ENCODE peak calls at places on chromosomes 12 and 14, in five cellular contexts. K, W, P, L and E are unnamed samples.

GRCh38 chr12:70598467-70599194 is 38.6 kb downstream of the PTPRB start:
- DNase-seq in K (no peak), W (no peak), P (no peak), L (no peak), E (no peak)

GRCh38 chr12:107610030-107610859 is 75.4 kb upstream of the PWP1 start:
- DNase-seq in K (no peak), W (no peak), P (peak), L (peak), E (no peak)

GRCh38 chr12:27467641-27468040 is 21.1 kb downstream of the SMCO2 start:
- DNase-seq in K (no peak), W (no peak), P (no peak), L (no peak), E (no peak)

GRCh38 chr12:116472193-116472592 is 87.0 kb upstream of the MAP1LC3B2 start:
- DNase-seq in K (no peak), W (no peak), P (no peak), L (no peak), E (no peak)

GRCh38 chr12:93145086-93145485 is 216.0 kb upstream of the EEA1 start:
- DNase-seq in K (no peak), W (no peak), P (no peak), L (no peak), E (peak)

GRCh38 chr12:131535779-131536178 is 175.1 kb upstream of the SFSWAP start:
- DNase-seq in K (no peak), W (no peak), P (no peak), L (no peak), E (no peak)

GRCh38 chr14:85471744-85472143 is 58.2 kb upstream of the FLRT2 start:
- DNase-seq in K (peak), W (no peak), P (no peak), L (peak), E (peak)

GRCh38 chr12:45503887-45504286 is 225.6 kb upstream of the ARID2 start:
- DNase-seq in K (no peak), W (no peak), P (no peak), L (no peak), E (no peak)

GRCh38 chr12:6507102-6507998 is 13.4 kb downstream of the NCAPD2 start:
- DNase-seq in K (no peak), W (no peak), P (no peak), L (no peak), E (no peak)

GRCh38 chr12:60333461-60333860 is 737.6 kb downstream of the SLC16A7 start:
- DNase-seq in K (no peak), W (no peak), P (no peak), L (no peak), E (no peak)

GRCh38 chr12:54398995-54399793 is 14.7 kb upstream of the ZNF385A start:
- DNase-seq in K (peak), W (peak), P (peak), L (peak), E (peak)

GRCh38 chr14:49984419-49984818 is 91.5 kb downstream of the ARF6 start:
- DNase-seq in K (no peak), W (no peak), P (no peak), L (no peak), E (no peak)

GRCh38 chr14:89489796-89490506 is 72.9 kb upstream of the FOXN3 start:
- DNase-seq in K (no peak), W (no peak), P (no peak), L (no peak), E (no peak)

GRCh38 chr12:30725739-30726138 is 29.0 kb downstream of the CAPRIN2 start:
- DNase-seq in K (no peak), W (no peak), P (no peak), L (peak), E (peak)

DNA sequence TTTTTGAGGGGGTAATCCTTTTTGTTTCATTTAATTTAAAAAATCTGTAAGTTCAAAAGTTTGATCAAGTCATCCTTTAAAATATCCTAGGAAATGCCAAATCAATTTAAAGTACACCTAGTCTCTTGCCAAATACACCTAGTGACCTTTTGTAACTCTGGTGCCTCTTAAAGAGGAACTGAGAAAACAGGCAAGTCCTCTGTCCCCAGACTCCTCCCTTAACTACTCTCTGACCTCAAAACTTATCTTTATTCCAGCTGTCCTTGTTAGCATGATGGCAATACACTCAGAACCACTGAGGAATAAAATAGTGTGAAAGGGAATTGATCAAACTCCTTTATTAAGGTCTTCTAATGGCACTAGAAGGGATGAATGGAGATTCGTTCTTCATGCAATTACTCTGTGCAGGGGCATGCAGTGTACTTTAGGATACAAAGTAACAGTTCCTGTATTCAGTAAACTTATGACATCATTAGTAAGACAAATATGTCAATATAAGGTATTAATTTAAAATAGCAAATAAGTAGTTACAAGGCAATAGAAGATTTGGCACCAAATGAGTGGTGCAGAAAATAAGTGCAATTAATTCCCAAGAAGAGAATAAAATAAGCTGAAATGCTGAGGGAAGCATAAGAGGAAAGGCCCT is 3.3 kb downstream of the FAR2 start:
- DNase-seq in K (no peak), W (no peak), P (no peak), L (no peak), E (no peak)
- H3K4me3 ChIP-seq in K (no peak), W (no peak), P (no peak), L (no peak), E (no peak)

GRCh38 chr12:62600038-62600437 is 133.4 kb downstream of the MON2 start:
- DNase-seq in K (no peak), W (no peak), P (no peak), L (no peak), E (no peak)
- TF ChIP-seq CTCF in K (no peak), W (no peak), P (no peak), L (peak), E (peak)

DNA sequence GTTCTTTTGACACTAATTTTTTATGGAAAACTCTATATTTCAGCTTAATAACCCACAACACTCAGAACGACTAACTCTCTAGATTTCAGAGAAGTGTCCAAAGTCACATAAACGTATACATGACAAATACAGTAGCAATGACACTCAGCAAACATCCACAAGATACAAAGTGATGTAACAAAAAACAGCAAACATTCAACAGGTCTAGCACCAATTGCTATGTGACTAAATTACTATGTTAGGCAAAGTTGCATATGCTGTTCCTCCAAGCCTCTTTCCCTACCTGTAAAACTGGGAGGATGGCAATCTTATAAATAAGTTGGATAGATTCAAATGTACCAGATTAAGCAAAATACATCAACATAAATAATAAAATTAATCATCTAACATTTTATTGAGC is 1.7 kb downstream of the RECQL start:
- DNase-seq in K (no peak), W (no peak), P (no peak), L (no peak), E (no peak)
- H3K4me3 ChIP-seq in K (no peak), W (no peak), P (no peak), L (peak), E (peak)

DNA sequence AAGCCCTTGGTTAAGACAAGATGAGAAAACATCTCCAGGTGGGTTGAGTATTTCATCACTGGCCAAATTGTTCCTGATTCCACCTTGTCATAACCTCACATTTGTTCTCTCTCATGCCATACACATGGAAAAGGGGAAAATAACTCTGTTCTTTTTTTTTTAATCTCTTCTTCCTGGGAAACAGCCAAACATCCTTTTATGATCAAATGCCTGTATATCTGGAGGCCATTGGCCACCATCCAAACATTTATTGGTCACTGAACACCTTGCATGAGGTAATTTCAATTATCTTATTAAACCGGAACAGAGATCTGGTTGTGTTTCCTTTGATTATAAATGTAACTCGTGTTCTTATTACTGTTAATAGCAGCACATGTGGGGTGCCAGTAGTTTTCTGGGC is 469.6 kb downstream of the NPAS3 start:
- DNase-seq in K (no peak), W (no peak), P (no peak), L (no peak), E (no peak)
- TF ChIP-seq CTCF in K (no peak), W (no peak), P (no peak), L (no peak), E (no peak)

DNA sequence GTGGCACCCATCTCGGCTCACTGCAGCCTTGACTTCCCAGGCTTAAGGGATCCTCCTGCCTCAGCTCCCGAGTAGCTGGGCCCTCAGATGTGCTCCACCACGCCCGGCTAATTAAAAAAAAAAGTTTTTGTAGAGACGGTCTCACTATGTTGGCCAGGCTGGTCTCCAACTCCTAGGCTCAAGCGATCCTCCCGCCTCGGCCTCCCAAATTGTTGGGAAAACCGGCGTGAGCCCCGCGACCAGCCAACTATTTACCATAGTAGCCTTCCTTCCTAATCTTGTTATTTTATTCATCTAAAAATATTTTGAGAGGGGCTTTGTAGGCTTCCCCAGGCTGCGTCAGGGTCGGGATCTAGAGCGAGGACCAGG is 25.4 kb upstream of the YY1 start:
- DNase-seq in K (no peak), W (no peak), P (no peak), L (no peak), E (no peak)
- H3K4me3 ChIP-seq in K (peak), W (peak), P (peak), L (peak), E (peak)

GRCh38 chr14:52146504-52146903 is 77.6 kb upstream of the NID2 start:
- DNase-seq in K (no peak), W (no peak), P (no peak), L (no peak), E (no peak)
- TF ChIP-seq CTCF in K (no peak), W (no peak), P (no peak), L (peak), E (peak)

GRCh38 chr14:20031058-20031457 is 4.8 kb downstream of the OR4K13 start:
- DNase-seq in K (no peak), W (no peak), P (no peak), L (no peak), E (no peak)
- H3K4me3 ChIP-seq in K (no peak), W (no peak), P (no peak), L (no peak), E (no peak)

GRCh38 chr12:8922544-8922943 is 8.2 kb downstream of the PHC1 start:
- DNase-seq in K (no peak), W (no peak), P (no peak), L (no peak), E (no peak)
- TF ChIP-seq CTCF in K (no peak), W (no peak), P (no peak), L (no peak), E (no peak)